ENCODE peak calls at places on chromosomes 13 and 19, in six cellular contexts. S is GM23248, C is neural progenitor cell, T is SK-N-SH, A is PC-3, L is HCT116. U is an unnamed sample.

GRCh38 chr13:38674208-38674607 is 12.7 kb upstream of the FREM2 start:
- DNase-seq in S (no peak), C (no peak), T (no peak), A (no peak), L (no peak), U (no peak)

GRCh38 chr19:10471909-10472308 is 31.2 kb downstream of the KEAP1 start:
- DNase-seq in S (peak; percentile 57), C (no peak), T (peak; percentile 65), A (peak; percentile 71), L (no peak), U (peak; percentile 55)

GRCh38 chr19:51690359-51691121 is 2.6 kb upstream of the SPACA6 start:
- DNase-seq in S (peak; percentile 80), C (peak; percentile 87), T (peak; percentile 84), A (peak; percentile 68), L (no peak), U (no peak)

GRCh38 chr13:49629947-49630346 is 1.6 kb downstream of the ARL11 start:
- DNase-seq in S (no peak), C (no peak), T (no peak), A (no peak), L (no peak), U (no peak)

GRCh38 chr19:18795540-18795939 is 4.4 kb upstream of the COMP start:
- DNase-seq in S (peak; percentile 84), C (peak; percentile 64), T (peak; percentile 82), A (no peak), L (no peak), U (no peak)

GRCh38 chr13:68176486-68176885 is 946.4 kb upstream of the PCDH9 start:
- DNase-seq in S (peak; percentile 1), C (no peak), T (no peak), A (peak; percentile 68), L (peak; percentile 4), U (no peak)

GRCh38 chr19:2962018-2962670 is 15.2 kb upstream of the TLE6 start:
- DNase-seq in S (peak; percentile 76), C (peak; percentile 95), T (peak; percentile 77), A (peak; percentile 67), L (peak; percentile 68), U (peak; percentile 58)

GRCh38 chr19:38375748-38376147 is 1.4 kb downstream of the PSMD8 start:
- DNase-seq in S (peak; percentile 68), C (peak; percentile 1), T (no peak), A (no peak), L (no peak), U (no peak)

GRCh38 chr19:55027472-55028337 is 10.4 kb downstream of the GP6 start:
- DNase-seq in S (peak; percentile 22), C (no peak), T (no peak), A (peak; percentile 32), L (peak; percentile 7), U (no peak)

GRCh38 chr19:5738423-5738822 is 18.0 kb downstream of the CATSPERD start:
- DNase-seq in S (peak; percentile 58), C (no peak), T (no peak), A (peak; percentile 21), L (no peak), U (no peak)

GRCh38 chr13:92573467-92574057 is 653.0 kb upstream of the GPC6 start:
- DNase-seq in S (peak; percentile 9), C (peak; percentile 76), T (peak; percentile 2), A (peak; percentile 9), L (no peak), U (peak; percentile 12)

GRCh38 chr13:24627090-24627714 is 53.0 kb upstream of the ATP12A start:
- DNase-seq in S (peak; percentile 60), C (peak; percentile 88), T (peak; percentile 49), A (peak; percentile 54), L (peak; percentile 4), U (no peak)

GRCh38 chr19:45729774-45730388 is 815 bp downstream of the FBXO46 start:
- DNase-seq in S (peak; percentile 42), C (no peak), T (no peak), A (no peak), L (no peak), U (no peak)

GRCh38 chr13:113408562-113408961 is 44.6 kb upstream of the GRTP1 start:
- DNase-seq in S (no peak), C (no peak), T (no peak), A (no peak), L (no peak), U (no peak)

GRCh38 chr19:29541473-29542253 is 15.9 kb downstream of the VSTM2B start:
- DNase-seq in S (no peak), C (no peak), T (no peak), A (no peak), L (no peak), U (no peak)

GRCh38 chr13:92842145-92842544 is 384.5 kb upstream of the GPC6 start:
- DNase-seq in S (peak; percentile 70), C (no peak), T (no peak), A (peak; percentile 25), L (no peak), U (no peak)

GRCh38 chr13:25860265-25860664 is 191.6 kb downstream of the SHISA2 start:
- DNase-seq in S (no peak), C (no peak), T (no peak), A (no peak), L (no peak), U (no peak)

GRCh38 chr19:4557186-4557970 is 2.1 kb downstream of the SEMA6B start:
- DNase-seq in S (no peak), C (no peak), T (peak; percentile 69), A (peak; percentile 59), L (no peak), U (no peak)

GRCh38 chr19:18167011-18167410 is 6.6 kb upstream of the IFI30 start:
- DNase-seq in S (no peak), C (no peak), T (peak; percentile 11), A (no peak), L (no peak), U (no peak)

GRCh38 chr13:28406728-28407266 is 88.1 kb downstream of the FLT1 start:
- DNase-seq in S (no peak), C (no peak), T (no peak), A (no peak), L (no peak), U (no peak)

GRCh38 chr13:20714563-20715339 is 11.3 kb downstream of the IL17D start:
- DNase-seq in S (peak; percentile 88), C (no peak), T (no peak), A (no peak), L (no peak), U (no peak)

GRCh38 chr13:113648218-113648615 is 9.8 kb downstream of the ATP4B start:
- DNase-seq in S (no peak), C (no peak), T (no peak), A (no peak), L (no peak), U (no peak)

GRCh38 chr13:77952276-77952675 is 33.6 kb upstream of the EDNRB start:
- DNase-seq in S (no peak), C (no peak), T (no peak), A (no peak), L (no peak), U (no peak)

DNA sequence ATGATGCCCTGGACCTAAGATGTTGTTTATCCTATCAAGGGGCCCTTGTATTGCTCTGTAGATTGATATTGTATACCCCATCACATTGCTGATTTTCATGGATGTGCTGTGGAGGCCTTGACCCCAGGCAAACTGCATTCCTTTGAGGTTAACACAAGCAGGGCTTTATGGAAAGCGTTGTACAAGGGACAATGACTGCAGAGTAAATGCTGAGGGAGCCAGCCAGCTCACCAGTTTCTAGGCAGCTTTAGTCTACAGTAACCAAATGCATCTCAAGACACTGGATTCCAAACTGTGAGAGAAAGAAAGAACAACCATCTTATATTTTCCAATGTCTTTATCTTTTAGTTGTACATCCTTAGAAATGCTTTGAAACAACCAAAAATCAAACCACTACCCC is 34.1 kb upstream of the EDNRB start:
- DNase-seq in S (no peak), C (no peak), T (no peak), A (no peak), L (no peak), U (no peak)
- TF ChIP-seq EZH2phosphoT487 in S (no peak), C (no peak), T (no peak), A (no peak), L (no peak), U (no peak)

GRCh38 chr13:97276862-97277269 is 54.7 kb downstream of the MBNL2 start:
- DNase-seq in S (peak; percentile 64), C (no peak), T (no peak), A (no peak), L (no peak), U (no peak)
- H3K9ac ChIP-seq in S (no peak overlapping the region), C (no peak overlapping the region), T (peak overlapping the region; percentile 70), A (no peak overlapping the region), L (peak overlapping the region; percentile 18), U (no peak overlapping the region)

DNA sequence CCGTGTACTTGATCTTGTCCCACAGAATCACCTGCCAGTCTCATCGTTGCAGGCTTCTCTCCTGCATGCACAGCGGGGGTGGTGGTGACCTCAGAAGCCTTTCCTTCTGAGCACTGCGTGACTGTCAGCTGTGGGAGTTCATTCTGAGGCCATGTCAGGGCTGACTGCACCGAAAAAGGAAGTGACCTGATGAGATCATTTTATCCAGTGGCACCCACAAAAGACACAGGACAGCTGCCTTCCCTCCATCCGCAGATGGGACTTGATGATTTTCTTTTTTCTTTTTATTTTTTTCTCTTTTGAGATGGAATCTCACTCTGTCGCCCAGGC is 89.7 kb downstream of the RAB20 start:
- DNase-seq in S (peak; percentile 9), C (no peak), T (no peak), A (no peak), L (no peak), U (peak; percentile 46)
- TF ChIP-seq EZH2phosphoT487 in S (no peak), C (no peak), T (no peak), A (no peak), L (no peak), U (no peak)

GRCh38 chr19:33386361-33386858 is 12.9 kb downstream of the CEBPG start:
- DNase-seq in S (no peak), C (no peak), T (no peak), A (no peak), L (no peak), U (no peak)

GRCh38 chr19:33385956-33386355 is 12.4 kb downstream of the CEBPG start:
- DNase-seq in S (no peak), C (no peak), T (no peak), A (no peak), L (no peak), U (no peak)

GRCh38 chr19:33388817-33389573 is 15.5 kb downstream of the CEBPG start:
- DNase-seq in S (no peak), C (no peak), T (peak; percentile 83), A (no peak), L (no peak), U (no peak)

GRCh38 chr19:33388231-33388816 is 14.8 kb downstream of the CEBPG start:
- DNase-seq in S (no peak), C (no peak), T (peak; percentile 34), A (no peak), L (no peak), U (no peak)

DNA sequence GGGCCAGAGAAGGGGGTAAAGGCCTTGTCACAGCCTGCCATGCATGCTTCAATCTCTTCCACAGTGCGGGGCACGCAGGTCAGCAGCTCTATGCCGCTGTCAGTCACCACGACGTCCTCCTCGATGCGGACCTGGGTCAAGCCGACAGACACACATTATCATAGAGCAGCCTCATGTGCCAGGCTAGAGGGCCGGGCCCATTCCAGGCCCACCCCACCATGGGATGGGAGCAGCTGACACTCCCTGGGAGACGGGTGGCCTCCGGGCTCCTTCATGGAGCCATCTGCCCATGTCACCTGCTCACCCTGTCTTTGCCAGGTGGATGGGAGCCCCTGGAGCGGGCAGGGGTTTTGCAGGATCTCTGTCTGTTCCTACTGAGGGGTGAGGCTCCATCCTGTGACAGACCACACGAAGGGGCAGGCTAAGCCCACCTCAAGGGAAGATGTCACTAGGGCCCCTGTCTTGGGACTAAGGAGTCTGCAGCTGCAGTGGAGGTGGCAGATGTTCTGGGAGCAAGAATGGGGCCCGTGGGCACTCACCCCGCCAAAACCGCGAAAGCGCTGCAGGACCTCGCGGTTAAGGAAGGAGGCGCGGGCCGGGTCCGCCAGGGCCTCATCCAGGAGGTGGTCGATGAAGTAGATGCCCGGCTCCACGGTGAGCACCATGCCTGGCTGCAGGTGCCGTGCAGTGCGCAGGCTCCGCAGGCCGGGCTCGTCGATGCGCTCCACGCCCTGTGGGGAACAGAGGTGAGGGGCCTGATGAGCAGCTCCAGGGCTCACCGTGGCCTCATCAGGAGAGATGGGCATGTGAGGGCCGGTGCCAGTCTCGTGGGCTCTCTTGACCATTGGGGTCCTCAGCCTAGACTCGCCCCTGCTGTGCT is 14.1 kb downstream of the CEBPG start:
- DNase-seq in S (no peak), C (no peak), T (no peak), A (no peak), L (no peak), U (no peak)
- H3K9ac ChIP-seq in S (no peak overlapping the region), C (no peak overlapping the region), T (no peak overlapping the region), A (no peak overlapping the region), L (no peak overlapping the region), U (no peak overlapping the region)

U was measured in MM.1S.